ENCODE peak calls at places on chromosomes 13 and 19, in four cellular contexts. N is pulmonary artery endothelial cell, C is NCI-H2081, X is T follicular helper cell. K is an unnamed sample.

GRCh38 chr13:112825071-112825470 is 135.2 kb downstream of the ATP11A start:
- DNase-seq in N (no peak), C (no peak), X (no peak), K (no peak)

GRCh38 chr19:32866061-32866460 is 3.5 kb downstream of the SLC7A9 start:
- DNase-seq in N (no peak), X (no peak), C (no peak), K (no peak)

GRCh38 chr13:20001351-20001750 is 42.8 kb downstream of the ZMYM2 start:
- DNase-seq in C (no peak), X (no peak), N (no peak), K (no peak)

GRCh38 chr13:107202371-107203023 is 634.6 kb upstream of the ARGLU1 start:
- DNase-seq in X (no peak), N (peak; percentile 100), C (peak; percentile 19), K (no peak)

GRCh38 chr19:33998302-33998701 is 174.0 kb upstream of the LSM14A start:
- DNase-seq in C (no peak), X (no peak), N (no peak), K (no peak)

GRCh38 chr13:31172535-31172934 is 10.8 kb upstream of the HSPH1 start:
- DNase-seq in N (peak; percentile 51), C (no peak), X (no peak), K (no peak)

GRCh38 chr19:2603320-2603719 is 99.2 kb downstream of the GNG7 start:
- DNase-seq in C (no peak), N (no peak), X (no peak), K (no peak)

GRCh38 chr13:85601526-85601925 is 197.7 kb downstream of the SLITRK6 start:
- DNase-seq in C (peak; percentile 12), N (no peak), X (no peak), K (no peak)

GRCh38 chr13:45341799-45342584 is 1.0 kb upstream of the TPT1 start:
- DNase-seq in X (no peak), N (no peak), C (no peak), K (no peak)

GRCh38 chr19:48737360-48737998 is 2.9 kb downstream of the RASIP1 start:
- DNase-seq in N (no peak), X (no peak), C (no peak), K (no peak)

GRCh38 chr13:54110597-54110996 is 1082.0 kb downstream of the OLFM4 start:
- DNase-seq in X (no peak), N (no peak), C (no peak), K (no peak)